ENCODE peak calls at places on chromosomes 11 and 22, in six cellular contexts. Z is left ventricle myocardium inferior, M is fibroblast of pulmonary artery, O is psoas muscle, S is OCI-LY7, V is WTC11. R is an unnamed sample.

GRCh38 chr11:34345012-34345804 is 12.6 kb downstream of the ABTB2 start:
- DNase-seq in Z (peak), M (peak), O (peak), S (no peak), V (no peak), R (no peak)

GRCh38 chr11:92627615-92628201 is 341.7 kb upstream of the MTNR1B start:
- DNase-seq in Z (no peak), M (no peak), O (no peak), S (no peak), V (no peak), R (no peak)

GRCh38 chr11:120188831-120189455 is 21.9 kb upstream of the OAF start:
- DNase-seq in Z (no peak), M (no peak), O (peak), S (no peak), V (no peak), R (no peak)

GRCh38 chr22:44811141-44811540 is 58.8 kb downstream of the ARHGAP8 start:
- DNase-seq in Z (peak), M (no peak), O (no peak), S (no peak), V (no peak), R (no peak)

GRCh38 chr11:9922806-9923205 is 258.9 kb downstream of the SWAP70 start:
- DNase-seq in Z (no peak), M (peak), O (no peak), S (no peak), V (peak), R (no peak)

GRCh38 chr11:95641506-95641905 is 148.1 kb downstream of the FAM76B start:
- DNase-seq in Z (no peak), M (no peak), O (no peak), S (no peak), V (no peak), R (peak)

GRCh38 chr11:9039194-9039593 is 35.4 kb upstream of the NRIP3 start:
- DNase-seq in Z (no peak), M (peak), O (no peak), S (no peak), V (no peak), R (no peak)

GRCh38 chr11:99015634-99016454 is 4.9 kb upstream of the CNTN5 start:
- DNase-seq in Z (no peak), M (peak), O (no peak), S (peak), V (no peak), R (peak)

GRCh38 chr11:61041755-61042518 is 60.4 kb upstream of the CD5 start:
- DNase-seq in Z (peak), M (peak), O (no peak), S (peak), V (peak), R (peak)

GRCh38 chr11:69560141-69560790 is 78.8 kb downstream of the LINC01488 start:
- DNase-seq in Z (no peak), M (no peak), O (no peak), S (no peak), V (no peak), R (no peak)

GRCh38 chr11:11536650-11537049 is 85.2 kb downstream of the GALNT18 start:
- DNase-seq in Z (no peak), M (no peak), O (no peak), S (no peak), V (no peak), R (no peak)

GRCh38 chr11:104946907-104947306 is 21.5 kb downstream of the CASP4 start:
- DNase-seq in Z (no peak), M (peak), O (no peak), S (peak), V (no peak), R (peak)

GRCh38 chr11:61281581-61282250 is 13.4 kb downstream of the VWCE start:
- DNase-seq in Z (peak), M (peak), O (peak), S (peak), V (peak), R (no peak)

GRCh38 chr11:108093128-108093904 is 28.1 kb upstream of the ACAT1 start:
- DNase-seq in Z (no peak), M (no peak), O (no peak), S (no peak), V (no peak), R (no peak)

GRCh38 chr11:130157111-130157510 is 2.5 kb upstream of the ST14 start:
- DNase-seq in Z (no peak), M (peak), O (no peak), S (no peak), V (no peak), R (no peak)

GRCh38 chr22:40263191-40263590 is 83.1 kb upstream of the ADSL start:
- DNase-seq in Z (no peak), M (peak), O (no peak), S (no peak), V (no peak), R (no peak)

GRCh38 chr11:117300301-117300700 is 9.2 kb downstream of the BACE1-AS start:
- DNase-seq in Z (no peak), M (peak), O (no peak), S (no peak), V (peak), R (no peak)

GRCh38 chr11:105202844-105203548 is 63.4 kb upstream of the CARD18 start:
- DNase-seq in Z (no peak), M (peak), O (no peak), S (no peak), V (no peak), R (no peak)

GRCh38 chr11:130633466-130633865 is 185.0 kb downstream of the ADAMTS15 start:
- DNase-seq in Z (no peak), M (no peak), O (no peak), S (no peak), V (no peak), R (no peak)

GRCh38 chr22:49995059-49995412 is 17.5 kb downstream of the IL17REL start:
- DNase-seq in Z (no peak), M (no peak), O (no peak), S (no peak), V (no peak), R (no peak)

GRCh38 chr11:57288771-57289579 is 35.8 kb downstream of the TNKS1BP1 start:
- DNase-seq in Z (no peak), M (peak), O (no peak), S (no peak), V (no peak), R (no peak)

GRCh38 chr22:40178417-40179409 is 988 bp downstream of the TNRC6B start:
- DNase-seq in Z (peak), M (peak), O (no peak), S (peak), V (no peak), R (no peak)

GRCh38 chr22:44353063-44353440 is 40.3 kb upstream of the SHISAL1 start:
- DNase-seq in Z (no peak), M (no peak), O (peak), S (no peak), V (no peak), R (no peak)

GRCh38 chr22:44550666-44551491 is 52.8 kb upstream of the RTL6 start:
- DNase-seq in Z (peak), M (peak), O (peak), S (no peak), V (no peak), R (peak)

GRCh38 chr11:69943066-69943465 is 123.8 kb upstream of the FGF3 start:
- DNase-seq in Z (no peak), M (no peak), O (peak), S (no peak), V (peak), R (no peak)

GRCh38 chr11:77170107-77170506 is 42.1 kb downstream of the MYO7A start:
- DNase-seq in Z (no peak), M (no peak), O (peak), S (no peak), V (peak), R (no peak)

GRCh38 chr22:28105396-28105795 is 186.3 kb upstream of the PITPNB start:
- DNase-seq in Z (no peak), M (peak), O (no peak), S (no peak), V (no peak), R (no peak)

GRCh38 chr11:78659326-78660319 is 85.0 kb upstream of the NARS2 start:
- DNase-seq in Z (no peak), M (no peak), O (no peak), S (no peak), V (no peak), R (no peak)

GRCh38 chr22:29815580-29815979 is 22.5 kb downstream of the ASCC2 start:
- DNase-seq in Z (no peak), M (no peak), O (no peak), S (no peak), V (no peak), R (no peak)

GRCh38 chr11:10606536-10607208 is 38.2 kb upstream of the LYVE1 start:
- DNase-seq in Z (no peak), M (peak), O (no peak), S (no peak), V (no peak), R (peak)

GRCh38 chr11:70483077-70483861 is 84.9 kb downstream of the CTTN start:
- DNase-seq in Z (peak), M (peak), O (no peak), S (peak), V (no peak), R (peak)

GRCh38 chr22:42565956-42566355 is 12.2 kb downstream of the SERHL2 start:
- DNase-seq in Z (no peak), M (no peak), O (no peak), S (no peak), V (no peak), R (no peak)

GRCh38 chr11:35541621-35542375 is 16.4 kb upstream of the PAMR1 start:
- DNase-seq in Z (peak), M (peak), O (peak), S (no peak), V (no peak), R (no peak)

GRCh38 chr11:63985812-63986155 is 454 bp upstream of the OTUB1 start:
- DNase-seq in Z (no peak), M (no peak), O (no peak), S (peak), V (peak), R (peak)

DNA sequence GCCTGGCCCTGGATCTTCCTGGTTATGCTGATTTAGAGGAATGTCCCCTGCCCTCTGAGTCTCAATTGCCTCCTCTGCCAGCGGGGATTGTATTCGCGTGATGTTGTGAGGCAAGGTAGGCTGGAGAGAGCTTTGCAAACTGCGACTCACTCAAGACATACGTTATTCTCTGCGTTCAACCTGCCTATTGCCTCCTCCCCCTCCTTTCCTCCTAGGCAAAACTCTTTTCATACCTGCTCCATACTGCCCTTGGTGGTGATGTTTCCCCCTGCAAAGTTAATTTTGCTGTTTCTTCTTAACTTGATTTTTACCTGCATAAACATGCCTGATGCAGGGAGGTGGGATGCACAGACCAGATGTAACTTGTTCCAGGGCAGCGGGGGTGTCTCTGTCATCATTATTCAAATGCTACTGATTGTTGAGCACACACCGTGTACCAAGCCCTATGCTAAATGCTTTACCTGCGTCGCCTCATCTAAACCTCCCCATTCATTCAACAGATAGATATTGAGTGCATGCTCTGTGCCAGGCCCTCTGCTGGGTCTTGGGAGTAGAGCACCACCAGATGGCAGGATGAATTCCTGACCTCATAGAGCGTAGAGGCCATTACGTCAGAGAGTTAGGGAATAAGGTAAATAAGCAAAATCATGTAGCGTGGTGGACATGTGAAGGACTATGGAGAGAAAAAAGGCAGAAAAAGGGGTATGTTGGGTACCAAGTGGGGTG is 29.0 kb downstream of the SGSM1 start:
- DNase-seq in Z (no peak), M (peak), O (no peak), S (peak), V (peak), R (no peak)
- TF ChIP-seq CTCF in Z (peak), M (peak), O (no peak), S (peak), V (peak), R (no peak)

GRCh38 chr11:75815345-75815983 is 454 bp downstream of the UVRAG start:
- DNase-seq in Z (no peak), M (peak), O (peak), S (peak), V (peak), R (peak)
- TF ChIP-seq CTCF in Z (no peak), M (no peak), O (no peak), S (peak), V (no peak), R (no peak)

DNA sequence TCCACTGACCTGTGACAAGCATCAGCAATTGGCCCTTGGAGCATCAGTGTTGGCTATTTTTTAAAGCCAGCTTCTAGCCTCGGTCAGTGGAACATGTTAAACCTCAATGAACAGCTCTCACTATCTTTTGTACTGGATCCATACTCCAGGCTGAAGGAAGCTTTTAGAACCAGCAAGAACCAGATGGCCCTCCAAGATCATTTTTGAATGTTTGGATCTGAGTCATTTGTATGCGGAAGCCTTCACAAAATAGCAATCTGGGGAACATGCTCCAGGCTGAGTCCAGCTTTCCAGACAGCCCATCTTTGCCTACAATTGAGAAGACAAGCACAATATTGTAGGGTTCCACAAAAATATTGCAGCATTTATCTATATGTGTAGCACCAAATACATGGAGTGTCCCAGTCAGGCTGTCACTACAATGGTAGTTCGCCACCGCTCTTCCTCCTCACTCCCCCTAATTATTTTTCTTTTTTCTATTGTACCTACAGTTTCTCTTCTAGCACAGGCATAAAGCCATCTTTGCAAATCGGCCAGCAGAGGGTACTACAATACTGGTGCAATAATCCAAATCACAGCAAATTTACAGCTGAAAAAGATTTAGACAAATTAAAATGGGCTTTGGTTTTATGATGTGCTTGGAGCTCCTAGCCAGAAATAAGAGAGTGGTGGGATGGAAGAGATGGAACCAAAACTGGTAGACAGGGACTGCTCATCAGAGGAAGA is 177.4 kb upstream of the BLID start:
- DNase-seq in Z (no peak), M (peak), O (no peak), S (no peak), V (no peak), R (no peak)
- TF ChIP-seq CTCF in Z (peak), M (peak), O (peak), S (peak), V (no peak), R (no peak)

DNA sequence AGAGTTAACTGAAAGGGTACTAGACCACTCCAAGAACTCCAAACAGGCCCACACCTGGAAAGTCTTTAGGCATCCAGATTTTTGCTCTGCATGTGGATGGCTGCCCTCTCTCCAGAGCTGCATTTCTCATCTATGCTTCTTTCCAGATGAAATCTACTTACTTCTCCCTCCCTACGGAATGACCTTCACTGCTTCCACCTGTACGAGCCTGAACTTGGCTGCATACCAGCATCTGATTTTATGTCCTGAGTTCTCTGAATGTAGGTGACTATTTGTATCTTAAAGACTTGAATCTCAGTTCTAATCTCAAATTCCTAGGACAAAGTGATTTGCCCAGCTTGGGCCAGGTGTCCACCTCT is 13.3 kb downstream of the CELF1 start:
- DNase-seq in Z (no peak), M (no peak), O (no peak), S (no peak), V (no peak), R (no peak)
- TF ChIP-seq CTCF in Z (no peak), M (no peak), O (no peak), S (no peak), V (no peak), R (no peak)

GRCh38 chr11:44071157-44071556 is 5.1 kb downstream of the ACCS start:
- DNase-seq in Z (no peak), M (no peak), O (no peak), S (no peak), V (peak), R (no peak)
- TF ChIP-seq CTCF in Z (no peak), M (no peak), O (no peak), S (no peak), V (peak), R (no peak)

DNA sequence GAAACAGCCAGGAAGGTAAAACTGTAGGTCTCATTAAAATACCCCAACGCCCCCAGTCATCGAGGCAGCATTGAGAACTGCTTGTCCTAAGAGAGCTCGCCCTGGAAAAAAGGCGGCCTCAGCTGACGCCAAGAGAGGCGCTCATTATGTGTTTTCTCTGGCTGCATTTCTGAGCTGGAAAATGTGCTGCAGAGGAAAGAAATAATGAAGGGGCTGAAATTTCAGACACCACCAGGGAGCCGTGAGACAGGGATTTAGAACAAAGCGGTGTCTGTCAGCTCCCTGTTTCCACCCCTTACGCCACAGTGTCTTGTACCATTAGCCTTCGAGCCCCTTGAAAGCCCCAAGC is 14.4 kb downstream of the USH1C start:
- DNase-seq in Z (no peak), M (no peak), O (no peak), S (no peak), V (no peak), R (no peak)
- TF ChIP-seq CTCF in Z (no peak), M (no peak), O (no peak), S (no peak), V (no peak), R (no peak)

GRCh38 chr22:36979511-36979910 is 39.7 kb downstream of the TST start:
- DNase-seq in Z (no peak), M (no peak), O (no peak), S (no peak), V (no peak), R (no peak)

GRCh38 chr22:36981247-36981775 is 37.9 kb downstream of the TST start:
- DNase-seq in Z (no peak), M (no peak), O (no peak), S (no peak), V (no peak), R (no peak)

GRCh38 chr22:36979016-36979415 is 40.2 kb downstream of the TST start:
- DNase-seq in Z (no peak), M (no peak), O (no peak), S (no peak), V (no peak), R (no peak)

GRCh38 chr22:36977947-36978660 is 41.1 kb downstream of the TST start:
- DNase-seq in Z (peak), M (peak), O (peak), S (peak), V (peak), R (peak)

DNA sequence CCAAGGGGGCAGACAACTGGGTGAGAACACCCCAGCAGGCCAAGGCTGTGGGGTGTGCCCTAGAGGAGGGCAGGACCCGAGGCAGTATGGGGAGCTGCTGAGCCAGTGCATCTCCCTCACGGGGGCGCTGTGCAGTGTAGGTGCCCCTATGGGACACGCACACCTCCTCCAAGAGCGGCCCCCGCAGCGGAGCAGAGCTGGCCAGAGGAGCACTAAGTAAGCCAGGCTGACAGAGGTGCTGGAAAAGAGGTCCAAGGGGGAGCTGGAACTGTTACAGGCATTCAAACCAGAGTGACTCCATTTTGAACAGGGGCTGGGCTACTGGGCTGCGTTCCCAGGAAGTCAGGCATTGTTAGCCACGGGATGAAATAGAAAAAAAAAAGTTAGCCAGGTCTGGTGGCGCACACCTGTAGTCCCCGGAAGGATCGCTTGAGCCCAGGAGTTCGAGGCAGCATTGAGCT is 41.8 kb downstream of the TST start:
- DNase-seq in Z (peak), M (no peak), O (peak), S (peak), V (peak), R (peak)
- TF ChIP-seq CTCF in Z (peak), M (peak), O (no peak), S (peak), V (peak), R (peak)